ENCODE peak calls at places on chromosomes 3 and 15, in eight cellular contexts. One of them, this sample, is unnamed.

GRCh38 chr15:55990516-55990915 is 2.9 kb downstream of the NEDD4 start:
- DNase-seq in GM13977: no peak
- DNase-seq in astrocyte of the spinal cord: no peak
- DNase-seq in HFFc6: no peak
- DNase-seq in brain microvascular endothelial cell: no peak
- DNase-seq in D721Med: no peak
- DNase-seq in endothelial cell: no peak
- DNase-seq in GM12865: no peak
- DNase-seq in this sample: no peak

GRCh38 chr3:73576995-73577394 is 47.7 kb downstream of the PDZRN3 start:
- DNase-seq in GM13977: no peak
- DNase-seq in astrocyte of the spinal cord: no peak
- DNase-seq in HFFc6: no peak
- DNase-seq in brain microvascular endothelial cell: peak; percentile 24
- DNase-seq in D721Med: no peak
- DNase-seq in endothelial cell: no peak
- DNase-seq in GM12865: no peak
- DNase-seq in this sample: peak; percentile 10

GRCh38 chr3:32238816-32239637 is 547 bp downstream of the CMTM8 start:
- DNase-seq in GM13977: peak; percentile 50
- DNase-seq in astrocyte of the spinal cord: peak; percentile 38
- DNase-seq in HFFc6: no peak
- DNase-seq in brain microvascular endothelial cell: no peak
- DNase-seq in D721Med: peak; percentile 37
- DNase-seq in endothelial cell: peak; percentile 51
- DNase-seq in GM12865: peak; percentile 11
- DNase-seq in this sample: peak; percentile 33

GRCh38 chr3:64650710-64651109 is 37.1 kb downstream of the ADAMTS9 start:
- DNase-seq in GM13977: no peak
- DNase-seq in astrocyte of the spinal cord: peak; percentile 43
- DNase-seq in HFFc6: no peak
- DNase-seq in brain microvascular endothelial cell: peak; percentile 16
- DNase-seq in D721Med: no peak
- DNase-seq in endothelial cell: no peak
- DNase-seq in GM12865: no peak
- DNase-seq in this sample: peak; percentile 38

GRCh38 chr3:153138267-153139210 is 23.5 kb upstream of the RAP2B start:
- DNase-seq in GM13977: peak; percentile 40
- DNase-seq in astrocyte of the spinal cord: peak; percentile 90
- DNase-seq in HFFc6: peak; percentile 93
- DNase-seq in brain microvascular endothelial cell: peak; percentile 86
- DNase-seq in D721Med: no peak
- DNase-seq in endothelial cell: no peak
- DNase-seq in GM12865: peak; percentile 86
- DNase-seq in this sample: peak; percentile 95

GRCh38 chr15:31221936-31222515 is 104.6 kb upstream of the KLF13 start:
- DNase-seq in GM13977: no peak
- DNase-seq in astrocyte of the spinal cord: no peak
- DNase-seq in HFFc6: no peak
- DNase-seq in brain microvascular endothelial cell: no peak
- DNase-seq in D721Med: no peak
- DNase-seq in endothelial cell: no peak
- DNase-seq in GM12865: no peak
- DNase-seq in this sample: no peak

GRCh38 chr3:180294282-180295027 is 257.7 kb upstream of the PEX5L start:
- DNase-seq in GM13977: no peak
- DNase-seq in astrocyte of the spinal cord: no peak
- DNase-seq in HFFc6: no peak
- DNase-seq in brain microvascular endothelial cell: no peak
- DNase-seq in D721Med: no peak
- DNase-seq in endothelial cell: no peak
- DNase-seq in GM12865: no peak
- DNase-seq in this sample: no peak

GRCh38 chr3:1007890-1008289 is 84.9 kb upstream of the CNTN6 start:
- DNase-seq in GM13977: no peak
- DNase-seq in astrocyte of the spinal cord: peak; percentile 80
- DNase-seq in HFFc6: no peak
- DNase-seq in brain microvascular endothelial cell: peak; percentile 79
- DNase-seq in D721Med: no peak
- DNase-seq in endothelial cell: no peak
- DNase-seq in GM12865: no peak
- DNase-seq in this sample: peak; percentile 76

GRCh38 chr3:12299026-12299425 is 10.2 kb downstream of the PPARG start:
- DNase-seq in GM13977: no peak
- DNase-seq in astrocyte of the spinal cord: no peak
- DNase-seq in HFFc6: no peak
- DNase-seq in brain microvascular endothelial cell: no peak
- DNase-seq in D721Med: no peak
- DNase-seq in endothelial cell: no peak
- DNase-seq in GM12865: no peak
- DNase-seq in this sample: no peak

GRCh38 chr3:138963161-138963560 is 16.1 kb downstream of the FOXL2NB start:
- DNase-seq in GM13977: no peak
- DNase-seq in astrocyte of the spinal cord: no peak
- DNase-seq in HFFc6: no peak
- DNase-seq in brain microvascular endothelial cell: no peak
- DNase-seq in D721Med: no peak
- DNase-seq in endothelial cell: peak; percentile 60
- DNase-seq in GM12865: no peak
- DNase-seq in this sample: no peak

GRCh38 chr15:101476756-101477155 is 12.8 kb downstream of the PCSK6 start:
- DNase-seq in GM13977: no peak
- DNase-seq in astrocyte of the spinal cord: no peak
- DNase-seq in HFFc6: no peak
- DNase-seq in brain microvascular endothelial cell: no peak
- DNase-seq in D721Med: no peak
- DNase-seq in endothelial cell: no peak
- DNase-seq in GM12865: no peak
- DNase-seq in this sample: no peak

GRCh38 chr15:70249616-70250015 is 151.9 kb upstream of the TLE3 start:
- DNase-seq in GM13977: no peak
- DNase-seq in astrocyte of the spinal cord: no peak
- DNase-seq in HFFc6: no peak
- DNase-seq in brain microvascular endothelial cell: no peak
- DNase-seq in D721Med: no peak
- DNase-seq in endothelial cell: no peak
- DNase-seq in GM12865: no peak
- DNase-seq in this sample: no peak

DNA sequence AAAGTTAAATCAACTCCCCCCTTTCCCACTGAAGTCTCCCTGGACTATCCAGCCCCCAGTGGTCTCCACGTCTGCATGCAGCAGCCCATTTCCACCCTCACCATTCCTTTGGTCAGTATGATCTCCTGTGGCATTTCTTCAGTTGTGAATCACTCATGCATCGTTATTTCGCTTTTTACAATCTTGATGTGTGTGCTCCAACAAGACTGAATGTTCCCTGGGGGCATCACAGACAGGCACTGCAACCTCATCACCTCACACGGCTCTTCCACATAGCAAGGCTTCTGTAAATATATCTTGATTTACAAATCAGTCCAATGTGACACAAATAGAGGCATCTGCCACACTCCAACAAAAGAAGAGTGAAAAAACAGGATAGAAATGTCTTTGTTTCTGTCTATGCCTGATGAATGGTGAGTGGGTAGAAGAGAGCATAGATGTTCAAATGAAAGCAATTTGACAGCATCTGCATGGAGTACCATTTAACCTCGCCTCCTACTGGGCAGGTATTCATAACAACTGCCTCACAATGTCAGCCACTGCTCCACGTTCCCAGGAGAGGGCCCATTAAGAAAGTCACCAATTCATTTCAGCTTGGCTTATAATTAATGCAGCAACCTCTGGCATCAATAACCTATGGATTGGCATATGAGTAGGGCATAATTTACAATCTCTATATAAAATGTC is 5.2 kb downstream of the HEG1 start:
- DNase-seq in GM13977: no peak
- DNase-seq in astrocyte of the spinal cord: no peak
- DNase-seq in HFFc6: no peak
- DNase-seq in brain microvascular endothelial cell: no peak
- DNase-seq in D721Med: no peak
- DNase-seq in endothelial cell: no peak
- DNase-seq in GM12865: no peak
- DNase-seq in this sample: no peak
- TF ChIP-seq CTCF in GM13977: no peak
- TF ChIP-seq CTCF in astrocyte of the spinal cord: no peak
- TF ChIP-seq CTCF in HFFc6: peak; percentile 16
- TF ChIP-seq CTCF in brain microvascular endothelial cell: no peak
- TF ChIP-seq CTCF in D721Med: no peak
- TF ChIP-seq CTCF in endothelial cell: no peak
- TF ChIP-seq CTCF in GM12865: no peak
- TF ChIP-seq CTCF in this sample: no peak

DNA sequence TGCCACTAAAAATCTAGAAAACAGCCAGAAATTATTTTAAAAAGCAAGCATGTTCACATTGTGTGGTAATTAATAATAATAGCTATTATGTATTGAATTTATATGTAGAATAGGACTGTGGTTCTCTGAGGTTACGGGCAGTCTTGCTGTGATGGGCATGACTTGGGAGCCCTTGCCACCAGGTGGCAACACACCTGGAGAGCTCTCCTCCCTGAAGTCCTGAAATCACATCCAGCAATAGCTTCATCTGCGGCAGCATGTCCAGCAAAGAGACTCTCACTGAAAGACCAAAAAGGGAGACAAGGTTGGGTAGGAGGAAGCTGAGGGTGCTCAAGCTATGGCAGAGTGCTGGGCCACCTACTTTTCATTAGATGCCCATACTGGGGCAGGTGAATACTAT is 206.8 kb upstream of the IL12A start:
- DNase-seq in GM13977: no peak
- DNase-seq in astrocyte of the spinal cord: no peak
- DNase-seq in HFFc6: no peak
- DNase-seq in brain microvascular endothelial cell: no peak
- DNase-seq in D721Med: no peak
- DNase-seq in endothelial cell: no peak
- DNase-seq in GM12865: no peak
- DNase-seq in this sample: no peak
- TF ChIP-seq CTCF in GM13977: no peak
- TF ChIP-seq CTCF in astrocyte of the spinal cord: no peak
- TF ChIP-seq CTCF in HFFc6: no peak
- TF ChIP-seq CTCF in brain microvascular endothelial cell: no peak
- TF ChIP-seq CTCF in D721Med: no peak
- TF ChIP-seq CTCF in endothelial cell: no peak
- TF ChIP-seq CTCF in GM12865: no peak
- TF ChIP-seq CTCF in this sample: no peak

GRCh38 chr15:86538141-86538540 is 458.5 kb downstream of the AGBL1 start:
- DNase-seq in GM13977: no peak
- DNase-seq in astrocyte of the spinal cord: no peak
- DNase-seq in HFFc6: no peak
- DNase-seq in brain microvascular endothelial cell: no peak
- DNase-seq in D721Med: no peak
- DNase-seq in endothelial cell: no peak
- DNase-seq in GM12865: no peak
- DNase-seq in this sample: no peak
- TF ChIP-seq CTCF in GM13977: no peak
- TF ChIP-seq CTCF in astrocyte of the spinal cord: no peak
- TF ChIP-seq CTCF in HFFc6: no peak
- TF ChIP-seq CTCF in brain microvascular endothelial cell: no peak
- TF ChIP-seq CTCF in D721Med: no peak
- TF ChIP-seq CTCF in endothelial cell: no peak
- TF ChIP-seq CTCF in GM12865: no peak
- TF ChIP-seq CTCF in this sample: no peak

GRCh38 chr3:25094932-25095690 is 333.0 kb upstream of the RARB start:
- DNase-seq in GM13977: no peak
- DNase-seq in astrocyte of the spinal cord: no peak
- DNase-seq in HFFc6: no peak
- DNase-seq in brain microvascular endothelial cell: no peak
- DNase-seq in D721Med: no peak
- DNase-seq in endothelial cell: no peak
- DNase-seq in GM12865: no peak
- DNase-seq in this sample: no peak
- TF ChIP-seq CTCF in GM13977: no peak
- TF ChIP-seq CTCF in astrocyte of the spinal cord: no peak
- TF ChIP-seq CTCF in HFFc6: no peak
- TF ChIP-seq CTCF in brain microvascular endothelial cell: no peak
- TF ChIP-seq CTCF in D721Med: peak; percentile 17
- TF ChIP-seq CTCF in endothelial cell: no peak
- TF ChIP-seq CTCF in GM12865: no peak
- TF ChIP-seq CTCF in this sample: no peak

GRCh38 chr3:17811633-17812032 is 69.2 kb upstream of the TBC1D5 start:
- DNase-seq in GM13977: no peak
- DNase-seq in astrocyte of the spinal cord: no peak
- DNase-seq in HFFc6: peak; percentile 12
- DNase-seq in brain microvascular endothelial cell: no peak
- DNase-seq in D721Med: no peak
- DNase-seq in endothelial cell: no peak
- DNase-seq in GM12865: no peak
- DNase-seq in this sample: no peak

GRCh38 chr3:17806201-17806600 is 63.8 kb upstream of the TBC1D5 start:
- DNase-seq in GM13977: no peak
- DNase-seq in astrocyte of the spinal cord: no peak
- DNase-seq in HFFc6: no peak
- DNase-seq in brain microvascular endothelial cell: no peak
- DNase-seq in D721Med: no peak
- DNase-seq in endothelial cell: no peak
- DNase-seq in GM12865: no peak
- DNase-seq in this sample: no peak

GRCh38 chr3:17808994-17809393 is 66.6 kb upstream of the TBC1D5 start:
- DNase-seq in GM13977: no peak
- DNase-seq in astrocyte of the spinal cord: peak; percentile 23
- DNase-seq in HFFc6: peak; percentile 48
- DNase-seq in brain microvascular endothelial cell: peak; percentile 89
- DNase-seq in D721Med: no peak
- DNase-seq in endothelial cell: no peak
- DNase-seq in GM12865: no peak
- DNase-seq in this sample: peak; percentile 52

GRCh38 chr3:17806876-17807275 is 64.4 kb upstream of the TBC1D5 start:
- DNase-seq in GM13977: no peak
- DNase-seq in astrocyte of the spinal cord: no peak
- DNase-seq in HFFc6: peak; percentile 37
- DNase-seq in brain microvascular endothelial cell: no peak
- DNase-seq in D721Med: no peak
- DNase-seq in endothelial cell: no peak
- DNase-seq in GM12865: no peak
- DNase-seq in this sample: no peak

DNA sequence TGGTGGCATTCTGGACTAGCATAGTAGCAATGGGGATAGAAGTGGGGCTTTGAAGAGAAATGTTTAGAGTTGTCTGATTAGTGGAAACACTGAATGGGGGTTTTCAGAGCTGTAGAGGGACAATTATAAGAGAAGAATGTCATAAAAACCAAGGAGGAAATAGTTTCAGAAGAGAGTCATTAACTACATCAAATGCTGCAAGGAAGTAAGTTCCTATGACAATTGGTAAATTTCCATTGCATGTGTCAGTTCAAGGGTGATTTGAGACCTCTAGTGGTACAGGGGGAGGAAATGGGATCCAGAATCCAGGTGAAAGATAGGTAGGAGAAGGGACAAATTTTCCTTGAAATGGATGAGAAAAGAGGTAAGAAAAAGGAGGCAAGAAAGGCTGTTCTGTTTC is 68.3 kb upstream of the TBC1D5 start:
- DNase-seq in GM13977: no peak
- DNase-seq in astrocyte of the spinal cord: peak; percentile 40
- DNase-seq in HFFc6: peak; percentile 78
- DNase-seq in brain microvascular endothelial cell: no peak
- DNase-seq in D721Med: no peak
- DNase-seq in endothelial cell: no peak
- DNase-seq in GM12865: no peak
- DNase-seq in this sample: peak; percentile 42
- TF ChIP-seq CTCF in GM13977: peak; percentile 16
- TF ChIP-seq CTCF in astrocyte of the spinal cord: peak; percentile 42
- TF ChIP-seq CTCF in HFFc6: peak; percentile 72
- TF ChIP-seq CTCF in brain microvascular endothelial cell: peak; percentile 38
- TF ChIP-seq CTCF in D721Med: peak; percentile 16
- TF ChIP-seq CTCF in endothelial cell: no peak
- TF ChIP-seq CTCF in GM12865: no peak
- TF ChIP-seq CTCF in this sample: peak; percentile 39

This sample was measured in fibroblast of pulmonary artery.